ENCODE peak calls at places on chromosomes 3 and 15, in five cellular contexts. One of them, this sample, is unnamed.

GRCh38 chr15:91876187-91876586 is 22.7 kb downstream of the SLCO3A1 start:
- DNase-seq in K562: no peak
- DNase-seq in GM12878: no peak
- DNase-seq in HepG2: no peak
- DNase-seq in IMR-90: no peak
- DNase-seq in this sample: no peak

GRCh38 chr15:69034352-69034751 is 19.9 kb downstream of the NOX5 start:
- DNase-seq in HepG2: no peak
- DNase-seq in IMR-90: peak
- DNase-seq in K562: no peak
- DNase-seq in GM12878: no peak
- DNase-seq in this sample: no peak

GRCh38 chr3:131217296-131217741 is 164.3 kb upstream of the NUDT16 start:
- DNase-seq in GM12878: no peak
- DNase-seq in HepG2: no peak
- DNase-seq in K562: peak
- DNase-seq in IMR-90: no peak
- DNase-seq in this sample: peak

GRCh38 chr15:76058714-76059319 is 968 bp upstream of the TMEM266 start:
- DNase-seq in IMR-90: no peak
- DNase-seq in GM12878: peak
- DNase-seq in K562: peak
- DNase-seq in HepG2: peak
- DNase-seq in this sample: peak

GRCh38 chr3:114242947-114243346 is 5.6 kb upstream of the ZNF80 start:
- DNase-seq in GM12878: peak
- DNase-seq in IMR-90: no peak
- DNase-seq in K562: no peak
- DNase-seq in HepG2: no peak
- DNase-seq in this sample: no peak

GRCh38 chr3:19947549-19948071 is 713 bp downstream of the RAB5A start:
- DNase-seq in K562: peak
- DNase-seq in IMR-90: peak
- DNase-seq in GM12878: no peak
- DNase-seq in HepG2: peak
- DNase-seq in this sample: peak

GRCh38 chr3:37111199-37111598 is 63.2 kb downstream of the LRRFIP2 start:
- DNase-seq in HepG2: no peak
- DNase-seq in GM12878: no peak
- DNase-seq in K562: no peak
- DNase-seq in IMR-90: no peak
- DNase-seq in this sample: no peak

GRCh38 chr3:55180936-55181535 is 253.2 kb upstream of the LRTM1 start:
- DNase-seq in HepG2: peak
- DNase-seq in K562: peak
- DNase-seq in GM12878: no peak
- DNase-seq in IMR-90: no peak
- DNase-seq in this sample: peak

GRCh38 chr3:128987701-128988100 is 6.2 kb downstream of the CFAP92 start:
- DNase-seq in GM12878: no peak
- DNase-seq in IMR-90: no peak
- DNase-seq in K562: no peak
- DNase-seq in HepG2: no peak
- DNase-seq in this sample: no peak

GRCh38 chr3:193391902-193392301 is 13.3 kb upstream of the ATP13A5 start:
- DNase-seq in IMR-90: no peak
- DNase-seq in HepG2: no peak
- DNase-seq in GM12878: no peak
- DNase-seq in K562: no peak
- DNase-seq in this sample: no peak

GRCh38 chr3:119582178-119582577 is 2.9 kb downstream of the ADPRH start:
- DNase-seq in K562: no peak
- DNase-seq in IMR-90: peak
- DNase-seq in HepG2: no peak
- DNase-seq in GM12878: no peak
- DNase-seq in this sample: no peak

GRCh38 chr3:32175607-32176197 is 62.8 kb upstream of the CMTM8 start:
- DNase-seq in K562: peak
- DNase-seq in GM12878: no peak
- DNase-seq in IMR-90: peak
- DNase-seq in HepG2: peak
- DNase-seq in this sample: peak

GRCh38 chr15:73984208-73984979 is 7.7 kb downstream of the STOML1 start:
- DNase-seq in HepG2: no peak
- DNase-seq in GM12878: no peak
- DNase-seq in K562: no peak
- DNase-seq in IMR-90: no peak
- DNase-seq in this sample: no peak

GRCh38 chr3:42936157-42936981 is 30.4 kb downstream of the ZNF662 start:
- DNase-seq in HepG2: no peak
- DNase-seq in GM12878: no peak
- DNase-seq in K562: peak
- DNase-seq in IMR-90: peak
- DNase-seq in this sample: no peak

GRCh38 chr15:36557364-36557763 is 22.1 kb upstream of the CDIN1 start:
- DNase-seq in GM12878: no peak
- DNase-seq in HepG2: no peak
- DNase-seq in K562: no peak
- DNase-seq in IMR-90: no peak
- DNase-seq in this sample: no peak

GRCh38 chr3:139979991-139980390 is 45.0 kb downstream of the CLSTN2 start:
- DNase-seq in GM12878: no peak
- DNase-seq in IMR-90: no peak
- DNase-seq in HepG2: no peak
- DNase-seq in K562: no peak
- DNase-seq in this sample: no peak

GRCh38 chr3:37531071-37531720 is 330.5 kb upstream of the CTDSPL start:
- DNase-seq in K562: no peak
- DNase-seq in IMR-90: no peak
- DNase-seq in GM12878: no peak
- DNase-seq in HepG2: no peak
- DNase-seq in this sample: no peak

GRCh38 chr15:29968099-29968892 is 114.5 kb upstream of the GOLGA8J start:
- DNase-seq in IMR-90: no peak
- DNase-seq in K562: no peak
- DNase-seq in GM12878: no peak
- DNase-seq in HepG2: no peak
- DNase-seq in this sample: peak

GRCh38 chr15:45146405-45146804 is 16.6 kb downstream of the DUOX1 start:
- DNase-seq in GM12878: no peak
- DNase-seq in HepG2: no peak
- DNase-seq in IMR-90: no peak
- DNase-seq in K562: no peak
- DNase-seq in this sample: no peak

GRCh38 chr3:45943207-45943846 is at the start of gene CXCR6:
- DNase-seq in IMR-90: peak
- DNase-seq in K562: no peak
- DNase-seq in HepG2: no peak
- DNase-seq in GM12878: no peak
- DNase-seq in this sample: no peak
- TF ChIP-seq SMC3 in IMR-90: no peak
- TF ChIP-seq SMC3 in K562: no peak
- TF ChIP-seq SMC3 in HepG2: no peak
- TF ChIP-seq SMC3 in GM12878: no peak
- TF ChIP-seq SMC3 in this sample: no peak

GRCh38 chr15:67120839-67121540 is 55.6 kb downstream of the SMAD3 start:
- DNase-seq in HepG2: no peak
- DNase-seq in K562: peak
- DNase-seq in IMR-90: peak
- DNase-seq in GM12878: peak
- DNase-seq in this sample: peak
- H3K4me3 ChIP-seq in HepG2: no peak
- H3K4me3 ChIP-seq in K562: no peak
- H3K4me3 ChIP-seq in IMR-90: no peak
- H3K4me3 ChIP-seq in GM12878: no peak
- H3K4me3 ChIP-seq in this sample: peak

DNA sequence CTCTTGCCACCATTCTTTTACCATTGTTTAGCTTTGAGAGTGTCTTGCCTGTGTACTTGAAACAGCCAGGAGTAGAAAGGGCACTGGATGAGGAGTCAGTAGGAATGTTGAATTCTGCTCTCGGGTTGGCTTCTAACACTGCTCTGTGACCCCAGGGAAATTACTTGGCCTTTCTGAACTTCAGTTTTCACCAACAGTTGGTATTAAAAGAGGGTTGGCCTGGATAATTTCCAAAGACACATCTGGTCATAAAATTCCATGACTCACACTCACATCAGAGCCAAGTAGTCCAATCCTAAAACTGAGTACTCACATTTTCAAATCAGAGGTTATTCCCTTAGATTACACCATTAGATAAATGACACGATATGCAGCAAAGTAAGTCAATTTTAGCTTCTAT is 141.6 kb downstream of the ECT2 start:
- DNase-seq in IMR-90: peak
- DNase-seq in GM12878: no peak
- DNase-seq in HepG2: no peak
- DNase-seq in K562: no peak
- DNase-seq in this sample: no peak
- TF ChIP-seq SMC3 in IMR-90: no peak
- TF ChIP-seq SMC3 in GM12878: no peak
- TF ChIP-seq SMC3 in HepG2: no peak
- TF ChIP-seq SMC3 in K562: no peak
- TF ChIP-seq SMC3 in this sample: no peak

DNA sequence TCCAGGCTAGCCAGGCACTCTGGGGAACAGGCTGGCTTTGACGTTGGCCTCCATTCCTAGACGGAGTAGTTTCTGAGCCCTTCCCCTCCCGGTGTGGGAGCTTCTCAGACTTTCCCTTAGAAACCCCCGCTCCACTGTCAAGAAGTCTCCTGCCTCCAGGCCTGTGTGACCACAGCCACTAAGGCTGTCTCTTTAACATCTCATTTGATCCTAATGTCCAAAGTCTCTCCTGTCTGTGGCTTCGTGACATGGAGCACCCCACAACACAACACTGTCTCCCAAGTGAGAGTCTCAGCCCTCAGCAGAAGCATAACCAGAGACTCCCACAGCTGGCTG is 6.0 kb downstream of the CSRNP1 start:
- DNase-seq in IMR-90: no peak
- DNase-seq in GM12878: no peak
- DNase-seq in K562: no peak
- DNase-seq in HepG2: no peak
- DNase-seq in this sample: no peak
- H3K4me3 ChIP-seq in IMR-90: no peak
- H3K4me3 ChIP-seq in GM12878: peak
- H3K4me3 ChIP-seq in K562: no peak
- H3K4me3 ChIP-seq in HepG2: no peak
- H3K4me3 ChIP-seq in this sample: peak

GRCh38 chr15:38612159-38612863 is 47.7 kb upstream of the RASGRP1 start:
- DNase-seq in IMR-90: no peak
- DNase-seq in GM12878: no peak
- DNase-seq in K562: no peak
- DNase-seq in HepG2: no peak
- DNase-seq in this sample: no peak

GRCh38 chr15:38609097-38609738 is 44.6 kb upstream of the RASGRP1 start:
- DNase-seq in HepG2: no peak
- DNase-seq in K562: no peak
- DNase-seq in GM12878: no peak
- DNase-seq in IMR-90: no peak
- DNase-seq in this sample: no peak

GRCh38 chr15:38613085-38613484 is 48.5 kb upstream of the RASGRP1 start:
- DNase-seq in IMR-90: no peak
- DNase-seq in K562: no peak
- DNase-seq in GM12878: no peak
- DNase-seq in HepG2: no peak
- DNase-seq in this sample: no peak

GRCh38 chr15:38610748-38611147 is 46.1 kb upstream of the RASGRP1 start:
- DNase-seq in IMR-90: no peak
- DNase-seq in HepG2: no peak
- DNase-seq in GM12878: no peak
- DNase-seq in K562: no peak
- DNase-seq in this sample: no peak

GRCh38 chr15:38611228-38611627 is 46.6 kb upstream of the RASGRP1 start:
- DNase-seq in HepG2: no peak
- DNase-seq in GM12878: no peak
- DNase-seq in IMR-90: no peak
- DNase-seq in K562: no peak
- DNase-seq in this sample: no peak
- TF ChIP-seq SMC3 in HepG2: no peak
- TF ChIP-seq SMC3 in GM12878: no peak
- TF ChIP-seq SMC3 in IMR-90: no peak
- TF ChIP-seq SMC3 in K562: no peak
- TF ChIP-seq SMC3 in this sample: no peak

DNA sequence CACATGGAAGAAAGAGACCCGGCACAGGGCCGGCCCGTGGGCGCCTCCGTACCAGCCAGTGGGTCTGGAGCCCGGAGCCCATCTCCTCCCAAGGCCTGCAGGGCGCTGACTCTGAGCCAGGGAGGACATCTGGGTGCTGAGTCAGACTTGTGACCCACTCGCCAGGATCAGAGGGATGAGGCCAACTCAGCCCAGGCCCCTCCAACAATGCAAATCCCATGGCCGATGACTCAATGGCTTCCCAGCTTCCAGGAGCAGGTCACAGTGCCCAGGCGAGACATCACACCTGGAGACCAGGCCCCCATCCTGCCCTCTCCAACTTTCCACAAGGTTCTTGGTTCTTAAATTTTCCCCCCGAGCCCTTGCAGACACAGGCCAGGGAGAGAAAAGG is 95.1 kb downstream of the LRIG1 start:
- DNase-seq in GM12878: no peak
- DNase-seq in K562: no peak
- DNase-seq in HepG2: no peak
- DNase-seq in IMR-90: peak
- DNase-seq in this sample: no peak
- H3K4me3 ChIP-seq in GM12878: no peak
- H3K4me3 ChIP-seq in K562: no peak
- H3K4me3 ChIP-seq in HepG2: no peak
- H3K4me3 ChIP-seq in IMR-90: no peak
- H3K4me3 ChIP-seq in this sample: no peak

DNA sequence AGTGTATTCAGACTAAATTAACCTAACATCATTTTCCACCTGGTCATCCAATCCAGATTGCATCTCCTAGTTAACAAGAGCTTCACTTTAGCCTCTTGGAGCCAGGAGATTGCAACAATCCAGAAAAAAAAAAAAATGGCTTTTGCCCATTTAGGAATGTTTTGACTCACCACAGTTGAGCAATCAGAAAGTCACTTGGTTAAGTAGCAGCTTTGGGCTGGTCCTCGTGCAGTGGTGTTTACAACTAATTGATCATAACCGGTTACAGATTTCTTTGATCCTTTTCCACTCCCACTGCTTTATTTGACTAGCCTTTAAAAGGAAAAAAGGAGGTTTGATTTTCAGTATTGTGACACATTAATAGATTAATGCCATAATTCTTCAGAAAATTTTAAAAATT is 688.8 kb upstream of the CCDC54 start:
- DNase-seq in K562: no peak
- DNase-seq in HepG2: peak
- DNase-seq in IMR-90: peak
- DNase-seq in GM12878: no peak
- DNase-seq in this sample: peak
- TF ChIP-seq SMC3 in K562: no peak
- TF ChIP-seq SMC3 in HepG2: no peak
- TF ChIP-seq SMC3 in IMR-90: no peak
- TF ChIP-seq SMC3 in GM12878: no peak
- TF ChIP-seq SMC3 in this sample: no peak